ENCODE peak calls at places on chromosomes 1 and 21, in four cellular contexts. G, C, D and S are unnamed samples. For H3K36me3, the result is how much of the 10 kb centered on the place peaks cover.

GRCh38 chr1:85372683-85373446 is 92.1 kb downstream of the DDAH1 start:
- DNase-seq in G (no peak), C (no peak), D (peak), S (peak)

GRCh38 chr1:39960461-39960958 is 5.6 kb downstream of the MFSD2A start:
- DNase-seq in G (no peak), C (peak), D (no peak), S (peak)

GRCh38 chr1:196407358-196408041 is 200.7 kb downstream of the KCNT2 start:
- DNase-seq in G (no peak), C (no peak), D (peak), S (no peak)

GRCh38 chr1:1677718-1678580 is 14.6 kb downstream of the SLC35E2B start:
- DNase-seq in G (no peak), C (peak), D (no peak), S (no peak)

GRCh38 chr1:171134194-171134924 is 43.7 kb downstream of the FMO3 start:
- DNase-seq in G (no peak), C (no peak), D (no peak), S (no peak)

GRCh38 chr1:32291145-32291707 is 657 bp upstream of the HDAC1 start:
- DNase-seq in G (no peak), C (no peak), D (no peak), S (peak)

GRCh38 chr1:178609015-178609414 is 96.1 kb downstream of the TEX35 start:
- DNase-seq in G (no peak), C (no peak), D (peak), S (peak)

GRCh38 chr1:228102791-228103620 is at the start of gene C1orf35:
- DNase-seq in G (peak), C (peak), D (peak), S (peak)

GRCh38 chr1:231419147-231419546 is 2.9 kb downstream of the EGLN1 start:
- DNase-seq in G (no peak), C (no peak), D (no peak), S (no peak)

GRCh38 chr1:26827663-26828062 is 1.2 kb downstream of the ZDHHC18 start:
- DNase-seq in G (no peak), C (no peak), D (no peak), S (no peak)

GRCh38 chr1:162192323-162192678 is 122.8 kb downstream of the NOS1AP start:
- DNase-seq in G (no peak), C (no peak), D (no peak), S (no peak)

GRCh38 chr1:77468556-77468955 is 186.7 kb downstream of the AK5 start:
- DNase-seq in G (no peak), C (no peak), D (no peak), S (no peak)

GRCh38 chr21:39020751-39021474 is 162.3 kb downstream of the PSMG1 start:
- DNase-seq in G (peak), C (peak), D (peak), S (peak)

GRCh38 chr1:18536943-18537342 is 56.2 kb downstream of the KLHDC7A start:
- DNase-seq in G (no peak), C (no peak), D (no peak), S (no peak)

GRCh38 chr1:153592706-153593105 is 20.2 kb downstream of the S100A16 start:
- DNase-seq in G (no peak), C (no peak), D (no peak), S (no peak)

GRCh38 chr1:172938676-172939075 is 112.1 kb downstream of the TNFSF18 start:
- DNase-seq in G (no peak), C (no peak), D (peak), S (peak)

GRCh38 chr1:247241687-247242086 is 14.2 kb upstream of the VN1R5 start:
- DNase-seq in G (no peak), C (no peak), D (no peak), S (peak)

GRCh38 chr21:28754127-28754611 is 238.5 kb downstream of the LTN1 start:
- DNase-seq in G (no peak), C (peak), D (peak), S (no peak)

GRCh38 chr1:246427611-246428010 is 79.5 kb downstream of the SMYD3 start:
- DNase-seq in G (no peak), C (no peak), D (no peak), S (peak)

GRCh38 chr1:183685112-183685713 is 32.1 kb upstream of the APOBEC4 start:
- DNase-seq in G (peak), C (no peak), D (peak), S (peak)

GRCh38 chr1:25774921-25775774 is 24.8 kb upstream of the SELENON start:
- DNase-seq in G (no peak), C (no peak), D (no peak), S (no peak)

GRCh38 chr1:94106716-94107115 is 14.2 kb downstream of the ABCA4 start:
- DNase-seq in G (no peak), C (no peak), D (no peak), S (no peak)

GRCh38 chr1:2544875-2545638 is 11.1 kb upstream of the TNFRSF14 start:
- DNase-seq in G (no peak), C (no peak), D (no peak), S (no peak)

GRCh38 chr1:162905174-162905573 is 44.2 kb upstream of the CCDC190 start:
- DNase-seq in G (no peak), C (no peak), D (peak), S (no peak)

GRCh38 chr1:117818456-117818855 is 111.0 kb downstream of the GDAP2 start:
- DNase-seq in G (no peak), C (no peak), D (peak), S (no peak)

GRCh38 chr1:63668298-63668697 is 75.1 kb downstream of the PGM1 start:
- DNase-seq in G (no peak), C (no peak), D (no peak), S (peak)

GRCh38 chr1:23477359-23478144 is 6.4 kb downstream of the ASAP3 start:
- DNase-seq in G (no peak), C (no peak), D (no peak), S (peak)

GRCh38 chr1:99669376-99669775 is 23.5 kb downstream of the PALMD start:
- DNase-seq in G (no peak), C (no peak), D (no peak), S (no peak)

GRCh38 chr1:246588322-246588721 is 22.1 kb downstream of the CNST start:
- DNase-seq in G (no peak), C (no peak), D (peak), S (peak)

GRCh38 chr1:210715072-210715471 is 386.4 kb downstream of the HHAT start:
- DNase-seq in G (no peak), C (no peak), D (no peak), S (peak)

GRCh38 chr1:202968895-202969295 is 1.8 kb upstream of the CYB5R1 start:
- DNase-seq in G (peak), C (no peak), D (peak), S (peak)

GRCh38 chr1:210027994-210028393 is 90.0 kb downstream of the SYT14 start:
- DNase-seq in G (no peak), C (no peak), D (no peak), S (no peak)

GRCh38 chr1:97680460-97680859 is 240.4 kb downstream of the DPYD start:
- DNase-seq in G (no peak), C (no peak), D (no peak), S (no peak)

GRCh38 chr1:1041092-1041503 is 21.2 kb downstream of the AGRN start:
- DNase-seq in G (no peak), C (no peak), D (no peak), S (no peak)

GRCh38 chr1:43285269-43285986 is at the start of gene C1orf210:
- DNase-seq in G (peak), C (no peak), D (no peak), S (peak)
- H3K4me3 ChIP-seq in G (peak), C (no peak), D (no peak), S (peak)

GRCh38 chr1:45542591-45542990 is 8.0 kb upstream of the AKR1A1 start:
- DNase-seq in G (peak), C (no peak), D (no peak), S (no peak)
- H3K36me3 ChIP-seq in G (under half), C (under half), D (under half), S (under half)

GRCh38 chr1:204380293-204380831 is 20.6 kb upstream of the PLEKHA6 start:
- DNase-seq in G (no peak), C (no peak), D (no peak), S (peak)

GRCh38 chr1:204383163-204383904 is 23.6 kb upstream of the PLEKHA6 start:
- DNase-seq in G (peak), C (no peak), D (no peak), S (no peak)

GRCh38 chr1:204377800-204378608 is 18.3 kb upstream of the PLEKHA6 start:
- DNase-seq in G (peak), C (no peak), D (no peak), S (peak)

GRCh38 chr1:204384636-204385354 is 25.1 kb upstream of the PLEKHA6 start:
- DNase-seq in G (no peak), C (no peak), D (peak), S (peak)

DNA sequence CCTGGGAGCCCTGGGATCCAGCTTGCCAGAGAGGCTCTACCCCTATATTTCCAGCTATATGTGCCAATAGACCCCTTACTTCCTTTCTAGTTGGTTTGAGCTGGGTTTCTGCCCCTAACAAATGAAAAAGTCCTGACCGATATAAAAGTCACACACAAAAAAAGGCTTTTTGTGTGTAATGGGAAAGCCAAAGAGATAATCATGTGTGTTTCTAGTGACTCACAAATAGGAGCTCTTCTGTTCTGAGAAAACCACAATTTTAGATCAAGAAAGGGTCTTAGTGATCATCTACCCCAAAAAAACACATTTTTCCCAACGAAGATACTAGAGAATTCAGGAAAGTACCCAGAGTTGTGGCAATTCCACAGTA is 23.0 kb upstream of the PLEKHA6 start:
- DNase-seq in G (no peak), C (no peak), D (no peak), S (no peak)
- H3K4me3 ChIP-seq in G (no peak), C (no peak), D (no peak), S (no peak)

GRCh38 chr1:225859151-225859550 is 23.0 kb downstream of the TMEM63A start:
- DNase-seq in G (no peak), C (no peak), D (no peak), S (no peak)

GRCh38 chr1:225860107-225860506 is 22.1 kb downstream of the TMEM63A start:
- DNase-seq in G (no peak), C (no peak), D (no peak), S (no peak)

GRCh38 chr1:225855503-225856285 is 26.5 kb downstream of the TMEM63A start:
- DNase-seq in G (no peak), C (no peak), D (no peak), S (no peak)

GRCh38 chr1:225860860-225861441 is 21.2 kb downstream of the TMEM63A start:
- DNase-seq in G (no peak), C (no peak), D (no peak), S (no peak)

DNA sequence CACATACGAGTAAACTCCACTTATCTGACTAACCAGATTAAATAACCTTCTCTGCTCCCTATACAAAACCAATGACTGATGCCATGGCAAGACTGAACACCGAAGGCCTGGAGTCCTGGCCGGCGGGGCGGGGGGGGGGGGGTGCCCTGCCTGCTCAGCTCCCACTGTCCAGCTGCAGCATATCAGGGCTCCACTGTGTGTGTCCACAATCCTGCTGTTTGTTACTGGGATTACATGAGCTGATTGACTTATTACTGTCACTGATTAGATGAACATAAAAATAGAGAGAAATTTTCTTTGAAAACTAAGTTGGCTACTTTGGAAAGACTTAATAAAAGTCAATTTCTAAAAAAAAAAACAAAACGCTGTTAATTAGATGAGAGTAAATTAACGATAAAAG is 24.9 kb downstream of the TMEM63A start:
- DNase-seq in G (no peak), C (no peak), D (no peak), S (no peak)
- H3K36me3 ChIP-seq in G (under half), C (under half), D (under half), S (under half)

GRCh38 chr1:220893701-220894024 is 14.4 kb downstream of the HLX start:
- DNase-seq in G (no peak), C (no peak), D (no peak), S (no peak)
- H3K4me3 ChIP-seq in G (no peak), C (peak), D (no peak), S (no peak)

DNA sequence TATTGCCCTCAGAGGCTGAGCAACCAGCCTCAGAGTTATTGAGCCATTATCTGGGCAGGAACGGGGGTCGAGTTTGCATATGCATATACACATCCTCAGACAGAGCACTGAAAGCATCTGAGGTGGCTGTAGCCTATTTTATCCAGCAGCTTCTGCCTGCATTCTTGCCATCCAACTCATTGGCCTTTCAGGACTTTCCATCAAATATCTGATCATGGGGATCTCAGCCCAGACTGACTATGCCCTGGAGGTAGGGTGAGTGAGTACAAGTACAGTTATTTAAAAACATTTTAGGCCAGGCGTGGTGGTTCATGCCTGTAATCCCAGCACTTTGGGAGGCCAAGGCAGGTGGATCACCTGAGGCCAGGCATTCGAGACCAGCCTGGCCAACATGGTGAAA is 1.8 kb upstream of the MTF1 start:
- DNase-seq in G (no peak), C (no peak), D (no peak), S (peak)
- H3K36me3 ChIP-seq in G (under half), C (under half), D (under half), S (under half)

DNA sequence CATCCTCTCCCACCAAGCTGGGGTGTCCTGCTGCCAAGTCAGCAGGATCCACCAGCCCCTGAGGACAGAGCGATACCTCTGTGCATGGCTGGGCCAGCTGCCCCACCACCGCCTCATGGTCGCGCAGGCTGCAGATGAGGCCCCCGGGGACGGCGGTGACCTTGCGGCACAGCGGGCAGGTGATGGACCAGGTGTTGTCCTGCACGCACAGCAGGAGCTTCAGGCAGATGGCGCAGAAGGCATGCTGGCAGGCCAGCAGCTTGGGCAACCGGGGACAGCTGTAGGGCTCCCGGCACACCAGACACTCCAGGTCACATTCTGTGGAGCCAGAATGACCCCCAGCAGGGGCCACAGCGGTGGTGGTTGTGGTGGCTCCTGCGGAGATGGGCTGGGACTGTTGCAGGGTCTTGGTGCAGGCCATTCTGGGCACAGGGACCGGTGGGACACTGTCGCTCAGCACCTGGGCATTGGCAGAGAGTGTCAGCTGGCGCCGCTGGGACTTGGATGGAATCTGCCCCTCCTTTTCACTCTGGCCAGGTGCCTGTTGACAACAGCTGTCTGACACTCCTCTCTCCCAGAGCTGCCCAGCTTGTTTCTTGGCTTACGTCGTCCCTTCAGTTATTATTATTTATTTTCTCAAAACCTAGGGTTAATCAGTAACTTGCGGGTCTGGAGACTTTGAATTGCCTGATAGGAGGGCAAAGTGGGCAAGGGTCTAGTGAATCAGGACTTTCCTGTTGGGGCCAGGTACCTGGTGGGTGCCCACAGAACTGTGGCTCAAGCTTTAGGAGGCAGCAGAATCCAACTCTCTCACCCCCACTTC is at the start of gene RNF186:
- DNase-seq in G (peak), C (no peak), D (no peak), S (no peak)
- H3K4me3 ChIP-seq in G (no peak), C (no peak), D (no peak), S (no peak)

GRCh38 chr1:201785291-201785690 is 43.7 kb upstream of the IPO9 start:
- DNase-seq in G (no peak), C (no peak), D (no peak), S (peak)

GRCh38 chr1:201789245-201789644 is 39.7 kb upstream of the IPO9 start:
- DNase-seq in G (no peak), C (no peak), D (no peak), S (no peak)

GRCh38 chr1:201788296-201788695 is 40.7 kb upstream of the IPO9 start:
- DNase-seq in G (no peak), C (no peak), D (no peak), S (no peak)

GRCh38 chr1:201783572-201783971 is 45.4 kb upstream of the IPO9 start:
- DNase-seq in G (no peak), C (no peak), D (no peak), S (no peak)

DNA sequence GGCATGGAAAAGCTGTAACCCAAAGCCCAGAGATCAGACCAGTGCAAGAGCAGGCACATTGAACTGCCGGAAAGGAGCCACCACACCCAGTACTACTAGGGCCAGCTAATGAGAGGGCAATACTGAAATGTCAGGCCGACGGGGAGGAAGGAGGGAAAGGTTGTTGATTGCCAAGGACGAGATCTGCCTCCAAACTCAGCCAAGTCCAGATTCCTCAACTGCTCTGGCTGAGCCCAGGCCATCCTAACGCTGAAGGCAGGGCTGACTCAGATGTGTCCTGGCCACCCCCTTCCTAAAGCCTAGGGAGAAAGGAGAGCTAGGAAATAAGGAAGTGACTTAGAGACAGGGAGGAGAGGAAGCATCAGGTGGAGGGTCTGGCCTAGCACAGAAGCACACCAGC is 42.1 kb upstream of the IPO9 start:
- DNase-seq in G (no peak), C (peak), D (no peak), S (no peak)
- H3K36me3 ChIP-seq in G (under half), C (half or more), D (half or more), S (under half)

GRCh38 chr1:67750690-67751052 is 65.7 kb downstream of the GADD45A start:
- DNase-seq in G (no peak), C (no peak), D (no peak), S (no peak)
- H3K4me3 ChIP-seq in G (no peak), C (no peak), D (no peak), S (no peak)

DNA sequence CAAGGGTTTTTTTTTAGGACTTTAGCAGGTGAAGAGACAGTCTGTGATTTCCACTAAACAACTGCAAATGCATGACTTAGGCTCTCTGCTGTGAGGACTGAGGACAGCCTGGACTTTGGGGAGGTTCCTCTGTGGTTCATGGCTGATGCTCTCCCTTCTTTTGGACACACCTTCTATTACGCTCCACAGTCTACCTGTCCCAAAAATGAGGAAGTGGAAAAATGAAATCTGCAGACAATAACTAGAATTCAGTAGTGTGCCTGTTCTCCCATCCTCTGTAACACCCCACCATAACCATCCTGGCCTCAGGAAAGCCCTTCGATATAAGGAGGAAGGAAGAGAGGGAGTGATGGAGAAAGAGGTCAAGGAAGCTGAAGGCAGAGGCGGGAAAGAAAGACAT is 68.7 kb downstream of the NTPCR start:
- DNase-seq in G (no peak), C (no peak), D (no peak), S (no peak)
- H3K36me3 ChIP-seq in G (under half), C (under half), D (under half), S (under half)